ENCODE peak calls at places on chromosome 5, in seven cellular contexts. One of them, this sample, is unnamed.

GRCh38 chr5:66828551-66829421 is 232.6 kb downstream of the MAST4 start:
- DNase-seq in Peyer's patch: peak; percentile 82
- DNase-seq in HL-60: no peak
- DNase-seq in OCI-LY7: no peak
- DNase-seq in SJCRH30: peak; percentile 82
- DNase-seq in esophagus squamous epithelium: peak; percentile 6
- DNase-seq in psoas muscle: peak; percentile 62
- DNase-seq in this sample: peak; percentile 64

GRCh38 chr5:40627708-40628107 is 52.0 kb upstream of the PTGER4 start:
- DNase-seq in Peyer's patch: no peak
- DNase-seq in HL-60: no peak
- DNase-seq in OCI-LY7: no peak
- DNase-seq in SJCRH30: no peak
- DNase-seq in esophagus squamous epithelium: no peak
- DNase-seq in psoas muscle: no peak
- DNase-seq in this sample: no peak

GRCh38 chr5:14244721-14245518 is 101.8 kb downstream of the TRIO start:
- DNase-seq in Peyer's patch: no peak
- DNase-seq in HL-60: no peak
- DNase-seq in OCI-LY7: no peak
- DNase-seq in SJCRH30: peak; percentile 16
- DNase-seq in esophagus squamous epithelium: no peak
- DNase-seq in psoas muscle: no peak
- DNase-seq in this sample: no peak

GRCh38 chr5:132459983-132460834 is 30.4 kb downstream of the IRF1 start:
- DNase-seq in Peyer's patch: peak; percentile 78
- DNase-seq in HL-60: no peak
- DNase-seq in OCI-LY7: peak; percentile 45
- DNase-seq in SJCRH30: peak; percentile 21
- DNase-seq in esophagus squamous epithelium: no peak
- DNase-seq in psoas muscle: no peak
- DNase-seq in this sample: no peak

GRCh38 chr5:41418220-41419031 is 92.0 kb downstream of the PLCXD3 start:
- DNase-seq in Peyer's patch: no peak
- DNase-seq in HL-60: no peak
- DNase-seq in OCI-LY7: no peak
- DNase-seq in SJCRH30: no peak
- DNase-seq in esophagus squamous epithelium: no peak
- DNase-seq in psoas muscle: no peak
- DNase-seq in this sample: no peak

GRCh38 chr5:61055434-61056006 is 106.7 kb downstream of the SMIM15 start:
- DNase-seq in Peyer's patch: no peak
- DNase-seq in HL-60: no peak
- DNase-seq in OCI-LY7: peak; percentile 23
- DNase-seq in SJCRH30: peak; percentile 9
- DNase-seq in esophagus squamous epithelium: no peak
- DNase-seq in psoas muscle: no peak
- DNase-seq in this sample: no peak

GRCh38 chr5:115414406-115415142 is 118.1 kb upstream of the CCDC112 start:
- DNase-seq in Peyer's patch: peak; percentile 52
- DNase-seq in HL-60: no peak
- DNase-seq in OCI-LY7: no peak
- DNase-seq in SJCRH30: no peak
- DNase-seq in esophagus squamous epithelium: no peak
- DNase-seq in psoas muscle: peak; percentile 60
- DNase-seq in this sample: no peak

GRCh38 chr5:95760291-95761191 is 29.4 kb downstream of the RHOBTB3 start:
- DNase-seq in Peyer's patch: no peak
- DNase-seq in HL-60: peak; percentile 43
- DNase-seq in OCI-LY7: peak; percentile 71
- DNase-seq in SJCRH30: peak; percentile 32
- DNase-seq in esophagus squamous epithelium: no peak
- DNase-seq in psoas muscle: no peak
- DNase-seq in this sample: no peak

GRCh38 chr5:107618233-107618632 is 52.5 kb downstream of the EFNA5 start:
- DNase-seq in Peyer's patch: no peak
- DNase-seq in HL-60: no peak
- DNase-seq in OCI-LY7: no peak
- DNase-seq in SJCRH30: no peak
- DNase-seq in esophagus squamous epithelium: no peak
- DNase-seq in psoas muscle: no peak
- DNase-seq in this sample: no peak

GRCh38 chr5:1010641-1011046 is 2.0 kb downstream of the NKD2 start:
- DNase-seq in Peyer's patch: peak; percentile 34
- DNase-seq in HL-60: no peak
- DNase-seq in OCI-LY7: no peak
- DNase-seq in SJCRH30: no peak
- DNase-seq in esophagus squamous epithelium: no peak
- DNase-seq in psoas muscle: peak; percentile 28
- DNase-seq in this sample: no peak

GRCh38 chr5:105504-106080 is 13.6 kb downstream of the PLEKHG4B start:
- DNase-seq in Peyer's patch: no peak
- DNase-seq in HL-60: no peak
- DNase-seq in OCI-LY7: no peak
- DNase-seq in SJCRH30: no peak
- DNase-seq in esophagus squamous epithelium: no peak
- DNase-seq in psoas muscle: no peak
- DNase-seq in this sample: no peak

GRCh38 chr5:127337876-127338275 is 47.3 kb downstream of the MEGF10 start:
- DNase-seq in Peyer's patch: no peak
- DNase-seq in HL-60: no peak
- DNase-seq in OCI-LY7: no peak
- DNase-seq in SJCRH30: no peak
- DNase-seq in esophagus squamous epithelium: no peak
- DNase-seq in psoas muscle: no peak
- DNase-seq in this sample: no peak

GRCh38 chr5:14142202-14142855 is 813 bp upstream of the TRIO start:
- DNase-seq in Peyer's patch: no peak
- DNase-seq in HL-60: no peak
- DNase-seq in OCI-LY7: no peak
- DNase-seq in SJCRH30: no peak
- DNase-seq in esophagus squamous epithelium: no peak
- DNase-seq in psoas muscle: no peak
- DNase-seq in this sample: no peak

GRCh38 chr5:87541033-87541432 is 128.3 kb upstream of the CCNH start:
- DNase-seq in Peyer's patch: peak; percentile 56
- DNase-seq in HL-60: no peak
- DNase-seq in OCI-LY7: no peak
- DNase-seq in SJCRH30: peak; percentile 52
- DNase-seq in esophagus squamous epithelium: no peak
- DNase-seq in psoas muscle: peak; percentile 69
- DNase-seq in this sample: peak; percentile 11

GRCh38 chr5:54249210-54250028 is 61.0 kb downstream of the ARL15 start:
- DNase-seq in Peyer's patch: peak; percentile 53
- DNase-seq in HL-60: no peak
- DNase-seq in OCI-LY7: peak; percentile 29
- DNase-seq in SJCRH30: peak; percentile 31
- DNase-seq in esophagus squamous epithelium: no peak
- DNase-seq in psoas muscle: no peak
- DNase-seq in this sample: peak; percentile 64

GRCh38 chr5:91443028-91443427 is 59.9 kb upstream of the ARRDC3 start:
- DNase-seq in Peyer's patch: no peak
- DNase-seq in HL-60: no peak
- DNase-seq in OCI-LY7: no peak
- DNase-seq in SJCRH30: no peak
- DNase-seq in esophagus squamous epithelium: no peak
- DNase-seq in psoas muscle: no peak
- DNase-seq in this sample: no peak

GRCh38 chr5:80231243-80231642 is 24.6 kb downstream of the SERINC5 start:
- DNase-seq in Peyer's patch: no peak
- DNase-seq in HL-60: no peak
- DNase-seq in OCI-LY7: no peak
- DNase-seq in SJCRH30: no peak
- DNase-seq in esophagus squamous epithelium: no peak
- DNase-seq in psoas muscle: no peak
- DNase-seq in this sample: no peak

GRCh38 chr5:40355842-40356241 is 323.9 kb upstream of the PTGER4 start:
- DNase-seq in Peyer's patch: no peak
- DNase-seq in HL-60: no peak
- DNase-seq in OCI-LY7: no peak
- DNase-seq in SJCRH30: no peak
- DNase-seq in esophagus squamous epithelium: no peak
- DNase-seq in psoas muscle: no peak
- DNase-seq in this sample: no peak

GRCh38 chr5:118937393-118938061 is 50.8 kb downstream of the DTWD2 start:
- DNase-seq in Peyer's patch: no peak
- DNase-seq in HL-60: no peak
- DNase-seq in OCI-LY7: no peak
- DNase-seq in SJCRH30: peak; percentile 74
- DNase-seq in esophagus squamous epithelium: no peak
- DNase-seq in psoas muscle: no peak
- DNase-seq in this sample: no peak

GRCh38 chr5:133873936-133874585 is 94.4 kb downstream of the C5orf15 start:
- DNase-seq in Peyer's patch: no peak
- DNase-seq in HL-60: no peak
- DNase-seq in OCI-LY7: no peak
- DNase-seq in SJCRH30: no peak
- DNase-seq in esophagus squamous epithelium: no peak
- DNase-seq in psoas muscle: no peak
- DNase-seq in this sample: no peak

GRCh38 chr5:173472784-173473278 is 143.6 kb downstream of the BOD1 start:
- DNase-seq in Peyer's patch: no peak
- DNase-seq in HL-60: no peak
- DNase-seq in OCI-LY7: no peak
- DNase-seq in SJCRH30: peak; percentile 31
- DNase-seq in esophagus squamous epithelium: no peak
- DNase-seq in psoas muscle: peak; percentile 64
- DNase-seq in this sample: no peak

GRCh38 chr5:112983307-112983811 is 6.8 kb downstream of the DCP2 start:
- DNase-seq in Peyer's patch: no peak
- DNase-seq in HL-60: no peak
- DNase-seq in OCI-LY7: no peak
- DNase-seq in SJCRH30: no peak
- DNase-seq in esophagus squamous epithelium: no peak
- DNase-seq in psoas muscle: no peak
- DNase-seq in this sample: no peak

GRCh38 chr5:129591508-129592160 is 131.5 kb downstream of the ADAMTS19 start:
- DNase-seq in Peyer's patch: no peak
- DNase-seq in HL-60: no peak
- DNase-seq in OCI-LY7: no peak
- DNase-seq in SJCRH30: no peak
- DNase-seq in esophagus squamous epithelium: no peak
- DNase-seq in psoas muscle: no peak
- DNase-seq in this sample: no peak

GRCh38 chr5:134113908-134114875 is at the start of gene TCF7:
- DNase-seq in Peyer's patch: peak; percentile 90
- DNase-seq in HL-60: peak; percentile 31
- DNase-seq in OCI-LY7: peak; percentile 81
- DNase-seq in SJCRH30: peak; percentile 59
- DNase-seq in esophagus squamous epithelium: no peak
- DNase-seq in psoas muscle: peak; percentile 86
- DNase-seq in this sample: peak; percentile 88

GRCh38 chr5:120447706-120448239 is 16.3 kb upstream of the PRR16 start:
- DNase-seq in Peyer's patch: no peak
- DNase-seq in HL-60: no peak
- DNase-seq in OCI-LY7: no peak
- DNase-seq in SJCRH30: no peak
- DNase-seq in esophagus squamous epithelium: no peak
- DNase-seq in psoas muscle: no peak
- DNase-seq in this sample: no peak

GRCh38 chr5:1827410-1828397 is 26.5 kb downstream of the NDUFS6 start:
- DNase-seq in Peyer's patch: peak; percentile 38
- DNase-seq in HL-60: no peak
- DNase-seq in OCI-LY7: no peak
- DNase-seq in SJCRH30: no peak
- DNase-seq in esophagus squamous epithelium: no peak
- DNase-seq in psoas muscle: peak; percentile 34
- DNase-seq in this sample: no peak

GRCh38 chr5:105924366-105924765 is 1746.4 kb downstream of the EFNA5 start:
- DNase-seq in Peyer's patch: no peak
- DNase-seq in HL-60: no peak
- DNase-seq in OCI-LY7: no peak
- DNase-seq in SJCRH30: no peak
- DNase-seq in esophagus squamous epithelium: no peak
- DNase-seq in psoas muscle: no peak
- DNase-seq in this sample: no peak
- H3K4me3 ChIP-seq in Peyer's patch: no peak overlapping the region
- H3K4me3 ChIP-seq in HL-60: no peak overlapping the region
- H3K4me3 ChIP-seq in OCI-LY7: no peak overlapping the region
- H3K4me3 ChIP-seq in SJCRH30: no peak overlapping the region
- H3K4me3 ChIP-seq in esophagus squamous epithelium: no peak overlapping the region
- H3K4me3 ChIP-seq in psoas muscle: no peak overlapping the region
- H3K4me3 ChIP-seq in this sample: no peak overlapping the region

GRCh38 chr5:179264641-179265528 is 80.4 kb downstream of the ADAMTS2 start:
- DNase-seq in Peyer's patch: peak; percentile 42
- DNase-seq in HL-60: no peak
- DNase-seq in OCI-LY7: no peak
- DNase-seq in SJCRH30: no peak
- DNase-seq in esophagus squamous epithelium: no peak
- DNase-seq in psoas muscle: no peak
- DNase-seq in this sample: peak; percentile 11
- H3K4me3 ChIP-seq in Peyer's patch: no peak overlapping the region
- H3K4me3 ChIP-seq in HL-60: no peak overlapping the region
- H3K4me3 ChIP-seq in OCI-LY7: no peak overlapping the region
- H3K4me3 ChIP-seq in SJCRH30: no peak overlapping the region
- H3K4me3 ChIP-seq in esophagus squamous epithelium: no peak overlapping the region
- H3K4me3 ChIP-seq in psoas muscle: no peak overlapping the region
- H3K4me3 ChIP-seq in this sample: no peak overlapping the region

DNA sequence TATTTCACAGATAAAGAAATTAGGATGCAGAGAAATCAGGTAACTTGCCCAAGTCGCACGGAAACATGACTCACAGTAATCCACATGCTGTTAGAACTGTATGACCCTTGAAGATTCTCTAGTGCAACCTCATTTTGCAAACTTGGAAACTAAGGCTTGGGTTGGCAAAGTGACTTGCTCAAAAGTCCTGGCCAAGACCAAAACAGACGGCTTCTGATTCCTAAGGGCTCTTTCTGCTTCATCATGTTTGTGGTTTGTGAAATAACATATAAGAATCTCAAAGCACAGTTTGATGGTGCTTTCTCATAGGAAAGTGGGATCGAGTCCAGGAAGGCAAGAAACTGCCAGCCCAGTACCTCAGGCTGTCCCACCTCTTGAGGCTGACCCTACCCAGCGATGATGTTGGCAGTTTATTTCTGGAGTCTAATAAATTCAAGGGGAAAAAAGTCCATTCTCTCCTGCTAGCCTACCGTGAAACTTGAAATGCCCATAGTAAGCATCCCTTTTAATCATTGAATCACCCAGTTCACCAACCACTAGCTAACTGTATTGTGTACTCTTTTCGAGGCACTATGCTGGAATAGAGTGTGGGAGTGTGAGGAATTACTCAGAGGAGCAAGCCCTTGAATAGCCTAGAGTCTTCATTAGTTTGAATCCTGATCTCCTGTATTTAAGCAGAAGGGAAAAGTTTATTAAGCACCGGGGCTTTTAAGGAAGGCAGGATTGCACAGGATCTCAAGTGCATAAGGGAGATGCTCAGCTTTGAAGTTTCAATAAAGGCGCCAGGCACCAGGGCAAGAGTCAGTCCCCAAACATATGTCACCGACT is 14.1 kb downstream of the CAPSL start:
- DNase-seq in Peyer's patch: no peak
- DNase-seq in HL-60: no peak
- DNase-seq in OCI-LY7: no peak
- DNase-seq in SJCRH30: no peak
- DNase-seq in esophagus squamous epithelium: no peak
- DNase-seq in psoas muscle: no peak
- DNase-seq in this sample: no peak
- H3K4me3 ChIP-seq in Peyer's patch: no peak overlapping the region
- H3K4me3 ChIP-seq in HL-60: no peak overlapping the region
- H3K4me3 ChIP-seq in OCI-LY7: no peak overlapping the region
- H3K4me3 ChIP-seq in SJCRH30: no peak overlapping the region
- H3K4me3 ChIP-seq in esophagus squamous epithelium: no peak overlapping the region
- H3K4me3 ChIP-seq in psoas muscle: no peak overlapping the region
- H3K4me3 ChIP-seq in this sample: no peak overlapping the region

GRCh38 chr5:135191084-135191826 is 157.2 kb upstream of the PITX1 start:
- DNase-seq in Peyer's patch: peak; percentile 83
- DNase-seq in HL-60: peak; percentile 31
- DNase-seq in OCI-LY7: peak; percentile 87
- DNase-seq in SJCRH30: no peak
- DNase-seq in esophagus squamous epithelium: no peak
- DNase-seq in psoas muscle: peak; percentile 88
- DNase-seq in this sample: peak; percentile 89
- H3K4me3 ChIP-seq in Peyer's patch: peak overlapping the region; percentile 53
- H3K4me3 ChIP-seq in HL-60: no peak overlapping the region
- H3K4me3 ChIP-seq in OCI-LY7: peak overlapping the region; percentile 61
- H3K4me3 ChIP-seq in SJCRH30: no peak overlapping the region
- H3K4me3 ChIP-seq in esophagus squamous epithelium: peak overlapping the region; percentile 41
- H3K4me3 ChIP-seq in psoas muscle: peak overlapping the region; percentile 74
- H3K4me3 ChIP-seq in this sample: peak overlapping the region; percentile 60

This sample was measured in BE2C.